ENCODE peak calls at places on chromosome X, in ten cellular contexts. One of them, this sample, is unnamed.

GRCh38 chrX:10158279-10158939 is 1.6 kb downstream of the CLCN4 start:
- DNase-seq in NCI-H1436: no peak
- DNase-seq in effector CD4-positive, alpha-beta T cell: no peak
- DNase-seq in NCI-H2171: peak; percentile 7
- DNase-seq in activated T-helper 1 cell treated with Interleukin-2 at 50 U/mL for 16 hours: no peak
- DNase-seq in SW480: no peak
- DNase-seq in iris pigment epithelial cell: peak; percentile 12
- DNase-seq in fibroblast of mammary gland: no peak
- DNase-seq in activated naive CD4-positive, alpha-beta T cell: no peak
- DNase-seq in brain pericyte: no peak
- DNase-seq in this sample: no peak

GRCh38 chrX:10769696-10770619 is 149.6 kb upstream of the MID1 start:
- DNase-seq in NCI-H1436: peak; percentile 37
- DNase-seq in effector CD4-positive, alpha-beta T cell: no peak
- DNase-seq in NCI-H2171: peak; percentile 65
- DNase-seq in activated T-helper 1 cell treated with Interleukin-2 at 50 U/mL for 16 hours: no peak
- DNase-seq in SW480: peak; percentile 8
- DNase-seq in iris pigment epithelial cell: peak; percentile 61
- DNase-seq in fibroblast of mammary gland: peak; percentile 57
- DNase-seq in activated naive CD4-positive, alpha-beta T cell: no peak
- DNase-seq in brain pericyte: no peak
- DNase-seq in this sample: no peak

GRCh38 chrX:12548746-12549145 is 242.5 kb upstream of the PRPS2 start:
- DNase-seq in NCI-H1436: no peak
- DNase-seq in effector CD4-positive, alpha-beta T cell: no peak
- DNase-seq in NCI-H2171: no peak
- DNase-seq in activated T-helper 1 cell treated with Interleukin-2 at 50 U/mL for 16 hours: no peak
- DNase-seq in SW480: peak; percentile 5
- DNase-seq in iris pigment epithelial cell: peak; percentile 5
- DNase-seq in fibroblast of mammary gland: peak; percentile 25
- DNase-seq in activated naive CD4-positive, alpha-beta T cell: no peak
- DNase-seq in brain pericyte: no peak
- DNase-seq in this sample: no peak

GRCh38 chrX:66579219-66579618 is 59.7 kb downstream of the EDA2R start:
- DNase-seq in NCI-H1436: no peak
- DNase-seq in effector CD4-positive, alpha-beta T cell: no peak
- DNase-seq in NCI-H2171: no peak
- DNase-seq in activated T-helper 1 cell treated with Interleukin-2 at 50 U/mL for 16 hours: no peak
- DNase-seq in SW480: no peak
- DNase-seq in iris pigment epithelial cell: no peak
- DNase-seq in fibroblast of mammary gland: no peak
- DNase-seq in activated naive CD4-positive, alpha-beta T cell: no peak
- DNase-seq in brain pericyte: no peak
- DNase-seq in this sample: no peak

GRCh38 chrX:39396358-39396995 is 595.2 kb downstream of the MID1IP1 start:
- DNase-seq in NCI-H1436: no peak
- DNase-seq in effector CD4-positive, alpha-beta T cell: no peak
- DNase-seq in NCI-H2171: peak; percentile 46
- DNase-seq in activated T-helper 1 cell treated with Interleukin-2 at 50 U/mL for 16 hours: no peak
- DNase-seq in SW480: no peak
- DNase-seq in iris pigment epithelial cell: no peak
- DNase-seq in fibroblast of mammary gland: no peak
- DNase-seq in activated naive CD4-positive, alpha-beta T cell: no peak
- DNase-seq in brain pericyte: no peak
- DNase-seq in this sample: no peak

GRCh38 chrX:56975611-56976010 is 19.7 kb downstream of the SPIN3 start:
- DNase-seq in NCI-H1436: no peak
- DNase-seq in effector CD4-positive, alpha-beta T cell: no peak
- DNase-seq in NCI-H2171: no peak
- DNase-seq in activated T-helper 1 cell treated with Interleukin-2 at 50 U/mL for 16 hours: no peak
- DNase-seq in SW480: no peak
- DNase-seq in iris pigment epithelial cell: no peak
- DNase-seq in fibroblast of mammary gland: peak; percentile 6
- DNase-seq in activated naive CD4-positive, alpha-beta T cell: no peak
- DNase-seq in brain pericyte: no peak
- DNase-seq in this sample: no peak

GRCh38 chrX:30653415-30654131 is at the start of gene GK:
- DNase-seq in NCI-H1436: no peak
- DNase-seq in effector CD4-positive, alpha-beta T cell: no peak
- DNase-seq in NCI-H2171: no peak
- DNase-seq in activated T-helper 1 cell treated with Interleukin-2 at 50 U/mL for 16 hours: no peak
- DNase-seq in SW480: peak; percentile 14
- DNase-seq in iris pigment epithelial cell: no peak
- DNase-seq in fibroblast of mammary gland: no peak
- DNase-seq in activated naive CD4-positive, alpha-beta T cell: peak; percentile 2
- DNase-seq in brain pericyte: no peak
- DNase-seq in this sample: peak; percentile 5

GRCh38 chrX:70455366-70456202 is 10.9 kb downstream of the DLG3 start:
- DNase-seq in NCI-H1436: peak; percentile 29
- DNase-seq in effector CD4-positive, alpha-beta T cell: no peak
- DNase-seq in NCI-H2171: no peak
- DNase-seq in activated T-helper 1 cell treated with Interleukin-2 at 50 U/mL for 16 hours: no peak
- DNase-seq in SW480: peak; percentile 42
- DNase-seq in iris pigment epithelial cell: no peak
- DNase-seq in fibroblast of mammary gland: no peak
- DNase-seq in activated naive CD4-positive, alpha-beta T cell: no peak
- DNase-seq in brain pericyte: no peak
- DNase-seq in this sample: no peak

GRCh38 chrX:16843208-16843909 is 26.8 kb downstream of the RBBP7 start:
- DNase-seq in NCI-H1436: no peak
- DNase-seq in effector CD4-positive, alpha-beta T cell: no peak
- DNase-seq in NCI-H2171: no peak
- DNase-seq in activated T-helper 1 cell treated with Interleukin-2 at 50 U/mL for 16 hours: no peak
- DNase-seq in SW480: no peak
- DNase-seq in iris pigment epithelial cell: no peak
- DNase-seq in fibroblast of mammary gland: no peak
- DNase-seq in activated naive CD4-positive, alpha-beta T cell: no peak
- DNase-seq in brain pericyte: no peak
- DNase-seq in this sample: no peak

GRCh38 chrX:134144231-134144630 is 92.8 kb upstream of the CCDC160 start:
- DNase-seq in NCI-H1436: peak; percentile 0
- DNase-seq in effector CD4-positive, alpha-beta T cell: no peak
- DNase-seq in NCI-H2171: peak; percentile 1
- DNase-seq in activated T-helper 1 cell treated with Interleukin-2 at 50 U/mL for 16 hours: no peak
- DNase-seq in SW480: peak; percentile 26
- DNase-seq in iris pigment epithelial cell: peak; percentile 12
- DNase-seq in fibroblast of mammary gland: peak; percentile 7
- DNase-seq in activated naive CD4-positive, alpha-beta T cell: no peak
- DNase-seq in brain pericyte: no peak
- DNase-seq in this sample: no peak

GRCh38 chrX:40147399-40148188 is 49.8 kb upstream of the BCOR start:
- DNase-seq in NCI-H1436: no peak
- DNase-seq in effector CD4-positive, alpha-beta T cell: no peak
- DNase-seq in NCI-H2171: no peak
- DNase-seq in activated T-helper 1 cell treated with Interleukin-2 at 50 U/mL for 16 hours: no peak
- DNase-seq in SW480: no peak
- DNase-seq in iris pigment epithelial cell: no peak
- DNase-seq in fibroblast of mammary gland: no peak
- DNase-seq in activated naive CD4-positive, alpha-beta T cell: no peak
- DNase-seq in brain pericyte: no peak
- DNase-seq in this sample: no peak

GRCh38 chrX:21374994-21375794 is 976 bp downstream of the CNKSR2 start:
- DNase-seq in NCI-H1436: no peak
- DNase-seq in effector CD4-positive, alpha-beta T cell: no peak
- DNase-seq in NCI-H2171: no peak
- DNase-seq in activated T-helper 1 cell treated with Interleukin-2 at 50 U/mL for 16 hours: no peak
- DNase-seq in SW480: no peak
- DNase-seq in iris pigment epithelial cell: no peak
- DNase-seq in fibroblast of mammary gland: no peak
- DNase-seq in activated naive CD4-positive, alpha-beta T cell: peak; percentile 2
- DNase-seq in brain pericyte: no peak
- DNase-seq in this sample: no peak

GRCh38 chrX:12139934-12140611 is 1.8 kb downstream of the FRMPD4 start:
- DNase-seq in NCI-H1436: no peak
- DNase-seq in effector CD4-positive, alpha-beta T cell: no peak
- DNase-seq in NCI-H2171: no peak
- DNase-seq in activated T-helper 1 cell treated with Interleukin-2 at 50 U/mL for 16 hours: no peak
- DNase-seq in SW480: no peak
- DNase-seq in iris pigment epithelial cell: no peak
- DNase-seq in fibroblast of mammary gland: no peak
- DNase-seq in activated naive CD4-positive, alpha-beta T cell: no peak
- DNase-seq in brain pericyte: no peak
- DNase-seq in this sample: no peak

GRCh38 chrX:154370300-154370881 is 4.0 kb downstream of the FLNA start:
- DNase-seq in NCI-H1436: no peak
- DNase-seq in effector CD4-positive, alpha-beta T cell: no peak
- DNase-seq in NCI-H2171: no peak
- DNase-seq in activated T-helper 1 cell treated with Interleukin-2 at 50 U/mL for 16 hours: no peak
- DNase-seq in SW480: no peak
- DNase-seq in iris pigment epithelial cell: peak; percentile 20
- DNase-seq in fibroblast of mammary gland: no peak
- DNase-seq in activated naive CD4-positive, alpha-beta T cell: no peak
- DNase-seq in brain pericyte: no peak
- DNase-seq in this sample: no peak

GRCh38 chrX:155027509-155028066 is 944 bp downstream of the FUNDC2 start:
- DNase-seq in NCI-H1436: peak; percentile 52
- DNase-seq in effector CD4-positive, alpha-beta T cell: no peak
- DNase-seq in NCI-H2171: no peak
- DNase-seq in activated T-helper 1 cell treated with Interleukin-2 at 50 U/mL for 16 hours: no peak
- DNase-seq in SW480: peak; percentile 59
- DNase-seq in iris pigment epithelial cell: peak; percentile 85
- DNase-seq in fibroblast of mammary gland: peak; percentile 82
- DNase-seq in activated naive CD4-positive, alpha-beta T cell: no peak
- DNase-seq in brain pericyte: peak; percentile 18
- DNase-seq in this sample: no peak

GRCh38 chrX:15512401-15512965 is 11.9 kb downstream of the BMX start:
- DNase-seq in NCI-H1436: no peak
- DNase-seq in effector CD4-positive, alpha-beta T cell: no peak
- DNase-seq in NCI-H2171: no peak
- DNase-seq in activated T-helper 1 cell treated with Interleukin-2 at 50 U/mL for 16 hours: no peak
- DNase-seq in SW480: peak; percentile 11
- DNase-seq in iris pigment epithelial cell: peak; percentile 39
- DNase-seq in fibroblast of mammary gland: no peak
- DNase-seq in activated naive CD4-positive, alpha-beta T cell: no peak
- DNase-seq in brain pericyte: no peak
- DNase-seq in this sample: no peak

GRCh38 chrX:130080791-130081367 is 29.4 kb downstream of the ELF4 start:
- DNase-seq in NCI-H1436: no peak
- DNase-seq in effector CD4-positive, alpha-beta T cell: no peak
- DNase-seq in NCI-H2171: no peak
- DNase-seq in activated T-helper 1 cell treated with Interleukin-2 at 50 U/mL for 16 hours: no peak
- DNase-seq in SW480: no peak
- DNase-seq in iris pigment epithelial cell: no peak
- DNase-seq in fibroblast of mammary gland: no peak
- DNase-seq in activated naive CD4-positive, alpha-beta T cell: no peak
- DNase-seq in brain pericyte: no peak
- DNase-seq in this sample: no peak

GRCh38 chrX:41189156-41189555 is 103.9 kb downstream of the USP9X start:
- DNase-seq in NCI-H1436: no peak
- DNase-seq in effector CD4-positive, alpha-beta T cell: no peak
- DNase-seq in NCI-H2171: no peak
- DNase-seq in activated T-helper 1 cell treated with Interleukin-2 at 50 U/mL for 16 hours: no peak
- DNase-seq in SW480: no peak
- DNase-seq in iris pigment epithelial cell: no peak
- DNase-seq in fibroblast of mammary gland: no peak
- DNase-seq in activated naive CD4-positive, alpha-beta T cell: no peak
- DNase-seq in brain pericyte: no peak
- DNase-seq in this sample: no peak

GRCh38 chrX:132957211-132958085 is 981 bp downstream of the HS6ST2 start:
- DNase-seq in NCI-H1436: no peak
- DNase-seq in effector CD4-positive, alpha-beta T cell: no peak
- DNase-seq in NCI-H2171: peak; percentile 43
- DNase-seq in activated T-helper 1 cell treated with Interleukin-2 at 50 U/mL for 16 hours: no peak
- DNase-seq in SW480: no peak
- DNase-seq in iris pigment epithelial cell: no peak
- DNase-seq in fibroblast of mammary gland: peak; percentile 9
- DNase-seq in activated naive CD4-positive, alpha-beta T cell: no peak
- DNase-seq in brain pericyte: no peak
- DNase-seq in this sample: no peak

GRCh38 chrX:56793112-56793430 is 64.0 kb downstream of the NBDY start:
- DNase-seq in NCI-H1436: no peak
- DNase-seq in effector CD4-positive, alpha-beta T cell: no peak
- DNase-seq in NCI-H2171: no peak
- DNase-seq in activated T-helper 1 cell treated with Interleukin-2 at 50 U/mL for 16 hours: no peak
- DNase-seq in SW480: no peak
- DNase-seq in iris pigment epithelial cell: no peak
- DNase-seq in fibroblast of mammary gland: no peak
- DNase-seq in activated naive CD4-positive, alpha-beta T cell: no peak
- DNase-seq in brain pericyte: no peak
- DNase-seq in this sample: no peak

GRCh38 chrX:35664838-35665237 is 133.3 kb upstream of the MAGEB16 start:
- DNase-seq in NCI-H1436: no peak
- DNase-seq in effector CD4-positive, alpha-beta T cell: no peak
- DNase-seq in NCI-H2171: no peak
- DNase-seq in activated T-helper 1 cell treated with Interleukin-2 at 50 U/mL for 16 hours: no peak
- DNase-seq in SW480: no peak
- DNase-seq in iris pigment epithelial cell: no peak
- DNase-seq in fibroblast of mammary gland: no peak
- DNase-seq in activated naive CD4-positive, alpha-beta T cell: no peak
- DNase-seq in brain pericyte: no peak
- DNase-seq in this sample: no peak

GRCh38 chrX:153465691-153466380 is 4.5 kb downstream of the HAUS7 start:
- DNase-seq in NCI-H1436: no peak
- DNase-seq in effector CD4-positive, alpha-beta T cell: no peak
- DNase-seq in NCI-H2171: no peak
- DNase-seq in activated T-helper 1 cell treated with Interleukin-2 at 50 U/mL for 16 hours: no peak
- DNase-seq in SW480: no peak
- DNase-seq in iris pigment epithelial cell: no peak
- DNase-seq in fibroblast of mammary gland: no peak
- DNase-seq in activated naive CD4-positive, alpha-beta T cell: no peak
- DNase-seq in brain pericyte: no peak
- DNase-seq in this sample: no peak

GRCh38 chrX:123673813-123674212 is 59.0 kb downstream of the THOC2 start:
- DNase-seq in NCI-H1436: no peak
- DNase-seq in effector CD4-positive, alpha-beta T cell: no peak
- DNase-seq in NCI-H2171: no peak
- DNase-seq in activated T-helper 1 cell treated with Interleukin-2 at 50 U/mL for 16 hours: no peak
- DNase-seq in SW480: no peak
- DNase-seq in iris pigment epithelial cell: peak; percentile 48
- DNase-seq in fibroblast of mammary gland: no peak
- DNase-seq in activated naive CD4-positive, alpha-beta T cell: no peak
- DNase-seq in brain pericyte: no peak
- DNase-seq in this sample: no peak

GRCh38 chrX:44675364-44676024 is 132.8 kb upstream of the FUNDC1 start:
- DNase-seq in NCI-H1436: peak; percentile 70
- DNase-seq in effector CD4-positive, alpha-beta T cell: no peak
- DNase-seq in NCI-H2171: peak; percentile 81
- DNase-seq in activated T-helper 1 cell treated with Interleukin-2 at 50 U/mL for 16 hours: no peak
- DNase-seq in SW480: peak; percentile 27
- DNase-seq in iris pigment epithelial cell: peak; percentile 77
- DNase-seq in fibroblast of mammary gland: peak; percentile 97
- DNase-seq in activated naive CD4-positive, alpha-beta T cell: no peak
- DNase-seq in brain pericyte: peak; percentile 7
- DNase-seq in this sample: no peak

GRCh38 chrX:120570201-120570600 is 9.4 kb upstream of the CUL4B start:
- DNase-seq in NCI-H1436: no peak
- DNase-seq in effector CD4-positive, alpha-beta T cell: no peak
- DNase-seq in NCI-H2171: no peak
- DNase-seq in activated T-helper 1 cell treated with Interleukin-2 at 50 U/mL for 16 hours: no peak
- DNase-seq in SW480: no peak
- DNase-seq in iris pigment epithelial cell: no peak
- DNase-seq in fibroblast of mammary gland: no peak
- DNase-seq in activated naive CD4-positive, alpha-beta T cell: no peak
- DNase-seq in brain pericyte: no peak
- DNase-seq in this sample: no peak

GRCh38 chrX:147736045-147736444 is 175.7 kb upstream of the FMR1 start:
- DNase-seq in NCI-H1436: no peak
- DNase-seq in effector CD4-positive, alpha-beta T cell: no peak
- DNase-seq in NCI-H2171: no peak
- DNase-seq in activated T-helper 1 cell treated with Interleukin-2 at 50 U/mL for 16 hours: no peak
- DNase-seq in SW480: no peak
- DNase-seq in iris pigment epithelial cell: no peak
- DNase-seq in fibroblast of mammary gland: no peak
- DNase-seq in activated naive CD4-positive, alpha-beta T cell: no peak
- DNase-seq in brain pericyte: no peak
- DNase-seq in this sample: no peak

GRCh38 chrX:105882581-105883275 is 60.4 kb downstream of the NRK start:
- DNase-seq in NCI-H1436: peak; percentile 40
- DNase-seq in effector CD4-positive, alpha-beta T cell: no peak
- DNase-seq in NCI-H2171: no peak
- DNase-seq in activated T-helper 1 cell treated with Interleukin-2 at 50 U/mL for 16 hours: no peak
- DNase-seq in SW480: no peak
- DNase-seq in iris pigment epithelial cell: peak; percentile 77
- DNase-seq in fibroblast of mammary gland: peak; percentile 12
- DNase-seq in activated naive CD4-positive, alpha-beta T cell: no peak
- DNase-seq in brain pericyte: no peak
- DNase-seq in this sample: no peak

GRCh38 chrX:153992180-153992579 is 19.6 kb downstream of the TMEM187 start:
- DNase-seq in NCI-H1436: no peak
- DNase-seq in effector CD4-positive, alpha-beta T cell: no peak
- DNase-seq in NCI-H2171: no peak
- DNase-seq in activated T-helper 1 cell treated with Interleukin-2 at 50 U/mL for 16 hours: no peak
- DNase-seq in SW480: no peak
- DNase-seq in iris pigment epithelial cell: no peak
- DNase-seq in fibroblast of mammary gland: no peak
- DNase-seq in activated naive CD4-positive, alpha-beta T cell: no peak
- DNase-seq in brain pericyte: no peak
- DNase-seq in this sample: no peak

This sample was measured in activated T-helper 9 cell treated with anti-CD3 and anti-CD28 coated beads, Interleukin-2, amount 50 U/mL, for 16 hours.